ENCODE peak calls at places on chromosome 11, in six cellular contexts. K, C, U, W, P and R are unnamed samples.
A peak's percentile ranks its signal among the peaks of the same experiment; 100 is the strongest.

GRCh38 chr11:34682822-34683221 is 61.9 kb downstream of the EHF start:
- DNase-seq in C (no peak), K (no peak), U (no peak), W (peak; percentile 39), P (no peak), R (peak; percentile 80)

GRCh38 chr11:88338223-88338661 is 706 bp upstream of the CTSC start:
- DNase-seq in U (peak; percentile 49), C (no peak), K (peak; percentile 39), P (peak; percentile 89), W (peak; percentile 84), R (peak; percentile 85)

GRCh38 chr11:109849946-109850345 is 243.2 kb upstream of the ZC3H12C start:
- DNase-seq in W (no peak), U (no peak), P (no peak), C (no peak), K (no peak), R (no peak)

GRCh38 chr11:111938687-111939160 is 1.6 kb downstream of the DIXDC1 start:
- DNase-seq in P (peak; percentile 69), U (no peak), W (peak; percentile 63), K (no peak), C (no peak), R (peak; percentile 62)

GRCh38 chr11:3000032-3000961 is 8.2 kb upstream of the NAP1L4 start:
- DNase-seq in P (peak; percentile 86), W (peak; percentile 60), U (peak; percentile 38), C (peak; percentile 88), K (peak; percentile 79), R (peak; percentile 97)

GRCh38 chr11:1870721-1871466 is 18.0 kb downstream of the LSP1 start:
- DNase-seq in C (no peak), W (no peak), K (peak; percentile 49), P (no peak), U (no peak), R (no peak)

GRCh38 chr11:2674681-2675131 is 25.1 kb downstream of the KCNQ1OT1 start:
- DNase-seq in K (no peak), C (peak; percentile 73), P (no peak), U (no peak), W (no peak), R (no peak)

GRCh38 chr11:65793144-65793581 is 6.3 kb downstream of the OVOL1 start:
- DNase-seq in W (no peak), P (no peak), U (no peak), C (peak; percentile 93), K (no peak), R (peak; percentile 97)

GRCh38 chr11:108967571-108967970 is 302.7 kb downstream of the DDX10 start:
- DNase-seq in U (no peak), K (peak; percentile 25), C (no peak), P (no peak), W (no peak), R (no peak)

DNA sequence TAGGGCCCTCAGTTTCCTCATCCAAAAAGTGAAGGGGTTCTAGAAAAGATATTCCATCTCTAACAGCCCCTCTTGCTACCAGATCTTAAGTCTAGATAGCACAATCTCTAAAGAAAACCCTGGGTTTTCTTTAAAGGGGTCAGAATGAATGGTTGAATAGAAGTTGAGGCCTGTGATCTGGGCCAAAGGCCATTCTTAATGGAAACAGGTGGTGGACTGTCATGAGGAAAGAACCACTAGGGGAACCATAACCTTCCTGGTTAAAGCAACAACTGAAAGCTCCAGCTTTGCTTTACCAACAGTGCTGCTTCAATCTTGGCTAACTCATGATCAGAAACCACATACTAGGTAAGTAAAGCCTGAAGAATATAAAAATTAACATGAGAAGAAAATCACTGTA is 1.8 kb downstream of the CELF1 start:
- DNase-seq in K (no peak), W (peak; percentile 48), C (no peak), U (no peak), P (peak; percentile 64), R (peak; percentile 40)
- TF ChIP-seq CTCF in K (peak; percentile 35), W (peak; percentile 32), C (no peak), U (peak; percentile 59), P (peak; percentile 55), R (peak; percentile 47)

GRCh38 chr11:5808500-5809121 is at the start of gene OR52N2:
- DNase-seq in P (peak; percentile 81), U (peak; percentile 43), W (peak; percentile 65), K (peak; percentile 54), C (no peak), R (peak; percentile 70)
- H3K4me3 ChIP-seq in P (peak within 1 kb of the TSS; percentile 55), U (peak within 1 kb of the TSS; percentile 64), W (peak within 1 kb of the TSS; percentile 45), K (peak within 1 kb of the TSS; percentile 67), C (peak within 1 kb of the TSS; percentile 15), R (peak within 1 kb of the TSS; percentile 57)

DNA sequence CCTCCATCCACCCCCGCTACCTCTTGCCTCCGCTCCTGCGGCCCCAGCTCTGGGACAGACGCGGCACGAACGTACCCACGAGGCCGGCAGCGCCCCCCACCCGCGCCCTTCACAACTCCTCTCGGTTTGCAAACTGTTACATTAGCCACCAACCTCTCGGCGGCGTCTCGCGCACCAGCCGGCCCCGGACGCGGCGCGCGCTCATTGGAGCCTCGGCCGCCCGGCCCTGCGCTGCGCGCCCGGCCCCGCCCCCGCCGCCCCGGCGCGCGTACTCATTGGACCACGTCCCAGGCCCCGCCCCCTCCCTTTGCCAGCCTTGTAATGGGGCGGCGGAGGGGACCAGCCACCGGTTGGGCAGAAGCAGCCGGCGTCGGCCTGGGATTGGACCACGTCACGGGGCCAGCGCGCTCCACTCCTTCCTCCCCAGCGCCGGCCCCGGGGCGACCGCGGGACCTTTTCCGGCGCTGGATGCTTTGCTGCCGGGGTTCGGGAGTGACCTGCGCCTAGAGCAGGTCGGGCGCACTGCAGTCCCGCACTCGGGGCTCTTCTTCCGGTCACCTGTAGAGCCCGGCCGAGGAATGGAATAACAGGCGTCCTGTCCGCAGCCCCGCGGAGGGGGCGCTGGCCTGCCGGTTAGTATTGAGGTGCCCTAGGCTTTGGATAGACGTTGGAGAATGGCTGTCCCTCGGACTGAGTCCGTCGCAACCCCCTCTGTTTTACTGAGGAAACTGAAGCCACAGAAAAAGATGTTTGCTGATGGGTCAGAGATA is at the start of gene HYOU1:
- DNase-seq in U (peak; percentile 86), P (peak; percentile 97), W (peak; percentile 93), K (peak; percentile 99), C (peak; percentile 99), R (peak; percentile 99)
- TF ChIP-seq CTCF in U (peak; percentile 39), P (peak; percentile 53), W (peak; percentile 22), K (no peak), C (no peak), R (peak; percentile 31)

DNA sequence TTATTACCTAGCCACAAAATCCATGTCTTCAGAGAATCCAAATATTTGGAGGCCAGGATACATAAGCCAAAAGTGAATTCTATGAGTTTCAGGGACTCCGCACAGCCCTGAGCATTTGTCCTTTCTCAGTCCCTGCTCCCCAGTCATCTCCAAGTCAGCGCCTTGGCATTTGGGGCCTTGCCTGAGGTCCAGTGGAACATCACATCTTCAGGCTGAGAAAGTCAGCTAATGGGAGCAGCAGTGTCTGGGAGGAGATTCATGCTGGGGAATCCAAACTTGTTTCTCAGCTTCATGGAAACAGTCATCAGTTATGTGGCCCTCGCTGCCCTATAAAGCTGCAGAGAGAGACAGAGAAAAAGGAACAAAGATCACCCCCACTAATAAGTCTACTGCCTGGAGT is 70.9 kb downstream of the BARX2 start:
- DNase-seq in W (no peak), K (no peak), P (no peak), C (no peak), U (no peak), R (peak; percentile 10)
- H3K4me3 ChIP-seq in W (no peak overlapping the region), K (no peak overlapping the region), P (no peak overlapping the region), C (no peak overlapping the region), U (no peak overlapping the region), R (no peak overlapping the region)

GRCh38 chr11:61871158-61871597 is 20.2 kb downstream of the FADS3 start:
- DNase-seq in U (peak; percentile 36), W (peak; percentile 67), P (peak; percentile 83), K (peak; percentile 81), C (peak; percentile 95), R (peak; percentile 84)

GRCh38 chr11:61874460-61874809 is 16.9 kb downstream of the FADS3 start:
- DNase-seq in C (no peak), W (no peak), K (peak; percentile 72), U (no peak), P (no peak), R (no peak)

GRCh38 chr11:61872935-61873565 is 18.3 kb downstream of the FADS3 start:
- DNase-seq in P (no peak), C (no peak), K (no peak), W (no peak), U (no peak), R (no peak)

GRCh38 chr11:61875698-61876097 is 15.6 kb downstream of the FADS3 start:
- DNase-seq in C (no peak), U (no peak), P (no peak), K (no peak), W (no peak), R (no peak)

DNA sequence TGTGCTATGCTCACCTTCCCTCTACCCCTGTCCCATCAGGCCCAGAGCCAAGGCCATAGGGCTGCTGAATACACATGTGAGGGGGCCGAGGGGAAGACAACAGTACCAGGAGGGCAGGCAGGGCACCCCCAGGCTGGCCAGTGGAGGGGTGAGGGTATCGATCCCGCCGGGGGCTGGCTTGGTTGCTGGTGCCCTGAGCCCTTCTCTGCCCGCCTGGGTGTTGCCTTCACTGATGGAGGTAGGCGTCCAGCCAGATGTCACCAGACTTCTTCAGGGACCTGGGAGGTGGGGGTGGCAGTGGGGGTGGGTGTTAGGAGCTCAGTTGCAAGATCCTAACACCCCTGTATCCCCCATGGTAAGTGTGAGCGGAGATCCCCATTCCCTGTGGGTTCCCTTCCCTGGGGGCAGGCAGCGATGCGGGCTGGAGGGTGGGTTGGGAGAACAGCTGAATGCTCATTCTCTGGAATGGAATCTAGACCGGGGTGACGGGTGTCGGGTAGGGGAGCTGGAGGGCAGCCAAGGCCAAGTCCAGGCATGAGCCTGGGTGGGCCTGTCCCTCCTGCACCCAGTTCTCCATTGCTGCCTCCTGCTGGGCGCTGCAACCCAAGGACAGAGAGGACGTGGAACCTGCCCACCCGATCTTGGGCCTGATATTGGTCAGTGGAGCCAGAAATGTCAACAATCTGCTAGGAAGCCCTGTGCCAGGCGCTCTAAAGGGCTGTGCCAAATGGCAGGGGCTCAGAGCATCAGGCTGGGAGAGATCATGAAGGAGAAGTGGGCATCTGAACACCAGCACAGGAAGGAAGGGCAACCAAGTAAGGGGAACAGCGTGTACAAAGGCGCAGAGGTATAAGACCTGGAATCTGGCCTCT is 17.5 kb downstream of the FADS3 start:
- DNase-seq in U (no peak), K (no peak), P (no peak), C (no peak), W (no peak), R (no peak)
- TF ChIP-seq CTCF in U (no peak), K (no peak), P (no peak), C (no peak), W (no peak), R (no peak)

DNA sequence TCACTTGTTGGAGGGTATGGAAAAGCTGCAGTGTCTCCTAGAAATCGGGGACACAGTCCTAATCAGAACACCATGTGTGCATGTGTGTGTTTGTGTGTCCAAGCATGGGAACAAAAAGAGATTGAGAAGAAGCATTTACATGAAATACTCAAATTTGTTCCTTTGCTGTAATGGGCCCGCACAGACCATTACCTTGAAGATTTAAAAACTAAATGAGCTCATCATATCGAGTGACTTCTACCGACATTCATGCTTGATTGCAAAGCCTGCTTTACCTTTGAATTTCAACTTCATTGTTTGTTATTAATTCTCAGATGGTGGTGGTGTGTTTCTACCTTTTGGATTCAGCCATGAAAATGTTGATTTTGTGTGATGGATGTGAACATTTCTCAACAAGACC is 106.9 kb downstream of the ZBTB16 start:
- DNase-seq in K (no peak), C (no peak), P (no peak), U (no peak), W (no peak), R (no peak)
- H3K4me3 ChIP-seq in K (peak overlapping the region; percentile 44), C (no peak overlapping the region), P (no peak overlapping the region), U (no peak overlapping the region), W (no peak overlapping the region), R (no peak overlapping the region)